ENCODE peak calls at places on chromosome 14, in four cellular contexts. One of them, this sample, is unnamed.

GRCh38 chr14:56008160-56008559 is 110.1 kb upstream of the PELI2 start:
- DNase-seq in stimulated activated CD4-positive, alpha-beta T cell treated with anti-CD3 and anti-CD28 coated beads, Interleukin-12 subunit alpha, Interleukin-12 subunit beta, amount 100 ng/mL, for 4 hours: no peak
- DNase-seq in GM18507: no peak
- DNase-seq in posterior cingulate gyrus: no peak
- DNase-seq in this sample: no peak

GRCh38 chr14:33758545-33758944 is 192.3 kb downstream of the EGLN3 start:
- DNase-seq in stimulated activated CD4-positive, alpha-beta T cell treated with anti-CD3 and anti-CD28 coated beads, Interleukin-12 subunit alpha, Interleukin-12 subunit beta, amount 100 ng/mL, for 4 hours: no peak
- DNase-seq in posterior cingulate gyrus: no peak
- DNase-seq in GM18507: no peak
- DNase-seq in this sample: no peak

GRCh38 chr14:55438066-55438683 is 2.2 kb downstream of the TBPL2 start:
- DNase-seq in GM18507: no peak
- DNase-seq in posterior cingulate gyrus: no peak
- DNase-seq in stimulated activated CD4-positive, alpha-beta T cell treated with anti-CD3 and anti-CD28 coated beads, Interleukin-12 subunit alpha, Interleukin-12 subunit beta, amount 100 ng/mL, for 4 hours: no peak
- DNase-seq in this sample: no peak

GRCh38 chr14:104689620-104690265 is 325 bp downstream of the INF2 start:
- DNase-seq in GM18507: no peak
- DNase-seq in posterior cingulate gyrus: no peak
- DNase-seq in stimulated activated CD4-positive, alpha-beta T cell treated with anti-CD3 and anti-CD28 coated beads, Interleukin-12 subunit alpha, Interleukin-12 subunit beta, amount 100 ng/mL, for 4 hours: no peak
- DNase-seq in this sample: no peak

GRCh38 chr14:79118291-79118690 is 948.1 kb downstream of the NRXN3 start:
- DNase-seq in posterior cingulate gyrus: no peak
- DNase-seq in GM18507: no peak
- DNase-seq in stimulated activated CD4-positive, alpha-beta T cell treated with anti-CD3 and anti-CD28 coated beads, Interleukin-12 subunit alpha, Interleukin-12 subunit beta, amount 100 ng/mL, for 4 hours: no peak
- DNase-seq in this sample: no peak

GRCh38 chr14:104900639-104901512 is 23.8 kb upstream of the PLD4 start:
- DNase-seq in posterior cingulate gyrus: no peak
- DNase-seq in GM18507: no peak
- DNase-seq in stimulated activated CD4-positive, alpha-beta T cell treated with anti-CD3 and anti-CD28 coated beads, Interleukin-12 subunit alpha, Interleukin-12 subunit beta, amount 100 ng/mL, for 4 hours: no peak
- DNase-seq in this sample: no peak

GRCh38 chr14:77259025-77259715 is 11.8 kb downstream of the NGB start:
- DNase-seq in posterior cingulate gyrus: no peak
- DNase-seq in stimulated activated CD4-positive, alpha-beta T cell treated with anti-CD3 and anti-CD28 coated beads, Interleukin-12 subunit alpha, Interleukin-12 subunit beta, amount 100 ng/mL, for 4 hours: no peak
- DNase-seq in GM18507: no peak
- DNase-seq in this sample: no peak

GRCh38 chr14:103709814-103710213 is 5.4 kb downstream of the XRCC3 start:
- DNase-seq in posterior cingulate gyrus: no peak
- DNase-seq in stimulated activated CD4-positive, alpha-beta T cell treated with anti-CD3 and anti-CD28 coated beads, Interleukin-12 subunit alpha, Interleukin-12 subunit beta, amount 100 ng/mL, for 4 hours: no peak
- DNase-seq in GM18507: no peak
- DNase-seq in this sample: no peak

GRCh38 chr14:100710391-100711116 is 16.1 kb upstream of the DLK1 start:
- DNase-seq in posterior cingulate gyrus: no peak
- DNase-seq in GM18507: no peak
- DNase-seq in stimulated activated CD4-positive, alpha-beta T cell treated with anti-CD3 and anti-CD28 coated beads, Interleukin-12 subunit alpha, Interleukin-12 subunit beta, amount 100 ng/mL, for 4 hours: no peak
- DNase-seq in this sample: no peak

GRCh38 chr14:78764240-78764639 is 594.1 kb downstream of the NRXN3 start:
- DNase-seq in stimulated activated CD4-positive, alpha-beta T cell treated with anti-CD3 and anti-CD28 coated beads, Interleukin-12 subunit alpha, Interleukin-12 subunit beta, amount 100 ng/mL, for 4 hours: no peak
- DNase-seq in GM18507: no peak
- DNase-seq in posterior cingulate gyrus: no peak
- DNase-seq in this sample: no peak

GRCh38 chr14:103476065-103476464 is 46.6 kb downstream of the CKB start:
- DNase-seq in stimulated activated CD4-positive, alpha-beta T cell treated with anti-CD3 and anti-CD28 coated beads, Interleukin-12 subunit alpha, Interleukin-12 subunit beta, amount 100 ng/mL, for 4 hours: no peak
- DNase-seq in posterior cingulate gyrus: no peak
- DNase-seq in GM18507: no peak
- DNase-seq in this sample: no peak

GRCh38 chr14:54241517-54241916 is 155.3 kb upstream of the CDKN3 start:
- DNase-seq in posterior cingulate gyrus: no peak
- DNase-seq in GM18507: no peak
- DNase-seq in stimulated activated CD4-positive, alpha-beta T cell treated with anti-CD3 and anti-CD28 coated beads, Interleukin-12 subunit alpha, Interleukin-12 subunit beta, amount 100 ng/mL, for 4 hours: no peak
- DNase-seq in this sample: no peak

GRCh38 chr14:52031781-52032180 is 37.1 kb downstream of the NID2 start:
- DNase-seq in GM18507: no peak
- DNase-seq in stimulated activated CD4-positive, alpha-beta T cell treated with anti-CD3 and anti-CD28 coated beads, Interleukin-12 subunit alpha, Interleukin-12 subunit beta, amount 100 ng/mL, for 4 hours: no peak
- DNase-seq in posterior cingulate gyrus: no peak
- DNase-seq in this sample: no peak

This sample was measured in 8988T.